ENCODE peak calls at places on chromosomes 13 and 19, in five cellular contexts. D is heart left ventricle; A is progenitor cell of endocrine pancreas; G is foreskin fibroblast; S is CD4-positive, alpha-beta T cell. C is an unnamed sample.

GRCh38 chr13:49914947-49915346 is 21.2 kb downstream of the SPRYD7 start:
- DNase-seq in D (no peak), A (no peak), G (no peak), S (no peak), C (no peak)

GRCh38 chr19:51025401-51025800 is 1.0 kb downstream of the KLK11 start:
- DNase-seq in D (no peak), A (no peak), G (no peak), S (no peak), C (no peak)

GRCh38 chr19:40416918-40417713 is 3.9 kb upstream of the PRX start:
- DNase-seq in D (peak; percentile 72), A (no peak), G (peak; percentile 49), S (no peak), C (peak; percentile 58)

GRCh38 chr13:19845758-19846157 is 17.7 kb downstream of the ZMYM5 start:
- DNase-seq in D (peak; percentile 37), A (no peak), G (peak; percentile 98), S (no peak), C (no peak)

GRCh38 chr19:42272989-42273406 is 3.9 kb downstream of the CIC start:
- DNase-seq in D (no peak), A (no peak), G (no peak), S (no peak), C (no peak)

GRCh38 chr13:23433171-23434153 is at the start of gene SACS:
- DNase-seq in D (no peak), A (no peak), G (peak; percentile 72), S (no peak), C (peak; percentile 43)

GRCh38 chr19:1042689-1043511 is 3.0 kb downstream of the ABCA7 start:
- DNase-seq in D (no peak), A (no peak), G (peak; percentile 44), S (no peak), C (no peak)

GRCh38 chr13:105982219-105982618 is 553.2 kb downstream of the EFNB2 start:
- DNase-seq in D (no peak), A (no peak), G (no peak), S (no peak), C (peak; percentile 18)

GRCh38 chr19:6227156-6227940 is 52.4 kb downstream of the MLLT1 start:
- DNase-seq in D (no peak), A (no peak), G (no peak), S (no peak), C (no peak)

GRCh38 chr19:31591258-31591657 is 242.0 kb upstream of the TSHZ3 start:
- DNase-seq in D (no peak), A (no peak), G (no peak), S (no peak), C (no peak)

GRCh38 chr19:10260141-10260584 is 8.1 kb downstream of the MRPL4 start:
- DNase-seq in D (no peak), A (no peak), G (no peak), S (no peak), C (no peak)

GRCh38 chr19:36152061-36152885 is at the start of gene COX7A1:
- DNase-seq in D (peak; percentile 93), A (no peak), G (peak; percentile 78), S (no peak), C (no peak)

GRCh38 chr19:48489608-48490216 is 20.5 kb downstream of the CYTH2 start:
- DNase-seq in D (peak; percentile 68), A (peak; percentile 81), G (peak; percentile 76), S (peak; percentile 71), C (peak; percentile 95)

GRCh38 chr13:54536112-54536511 is 1507.5 kb downstream of the OLFM4 start:
- DNase-seq in D (no peak), A (no peak), G (no peak), S (no peak), C (no peak)
- TF ChIP-seq CTCF in D (no peak), A (peak; percentile 45), G (no peak), S (no peak), C (no peak)

DNA sequence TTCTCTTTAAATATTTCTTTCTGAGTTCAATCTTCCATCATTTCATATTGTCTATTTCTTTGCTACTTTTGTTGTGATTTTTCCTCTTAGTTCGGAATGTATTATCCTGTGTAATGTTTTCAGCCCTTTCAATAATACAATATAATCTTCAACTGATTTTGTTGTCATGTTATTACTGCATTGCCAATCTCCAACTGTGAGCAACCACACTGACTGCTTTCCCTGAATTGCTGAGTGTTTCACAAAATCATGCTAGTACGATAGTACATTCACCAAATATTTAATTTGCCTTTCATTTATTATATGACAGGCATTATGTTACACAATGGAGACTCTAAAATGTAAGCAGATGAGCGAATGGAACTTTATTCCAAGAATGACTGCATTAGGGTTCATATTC is 744.3 kb upstream of the ATXN8OS start:
- DNase-seq in D (no peak), A (no peak), G (no peak), S (no peak), C (no peak)
- TF ChIP-seq CTCF in D (no peak), A (no peak), G (no peak), S (no peak), C (no peak)

DNA sequence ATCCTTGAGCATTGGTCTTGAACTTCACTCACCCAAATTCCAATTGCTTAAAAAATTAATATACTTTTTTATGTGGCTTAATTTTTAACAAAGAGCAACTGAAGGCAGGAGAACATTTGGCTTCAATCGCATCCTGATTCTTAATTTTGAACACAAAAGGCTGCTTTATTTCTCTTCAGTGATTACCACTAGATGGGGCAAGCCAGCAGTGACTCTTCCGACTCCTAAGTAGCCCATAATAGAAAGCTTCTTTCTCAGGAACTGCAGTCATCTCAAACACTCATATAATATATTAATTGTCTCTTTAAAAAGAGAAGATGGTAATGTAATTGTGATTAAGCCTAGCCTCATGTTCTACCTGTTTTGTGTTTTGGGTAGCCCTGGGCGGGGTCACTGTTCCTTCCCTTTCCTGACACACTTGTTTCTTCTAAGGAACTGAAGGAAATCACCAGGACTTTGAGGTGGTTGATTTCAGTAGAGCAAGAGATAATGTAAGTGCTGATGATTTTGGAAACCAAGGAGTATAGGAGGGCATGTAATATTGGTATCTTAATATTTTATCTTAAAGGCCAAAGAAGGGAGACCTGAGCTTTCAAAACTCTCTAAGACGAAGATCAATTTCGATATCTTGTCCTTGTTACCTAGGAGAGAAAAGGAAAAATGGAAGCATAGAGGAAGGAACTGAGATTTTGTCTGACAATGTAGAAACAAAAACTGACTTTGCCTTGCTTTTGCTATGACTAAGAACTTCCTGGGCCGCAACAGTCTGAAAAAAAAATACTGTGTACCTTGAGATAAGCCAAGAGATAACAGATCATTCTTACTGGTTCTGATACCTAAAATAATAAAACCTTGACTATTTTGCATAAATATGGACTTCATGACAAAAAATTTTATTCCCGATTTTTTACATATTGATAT is 73.1 kb downstream of the TNFSF13B start:
- DNase-seq in D (no peak), A (no peak), G (peak; percentile 34), S (no peak), C (no peak)
- TF ChIP-seq CTCF in D (peak; percentile 54), A (peak; percentile 63), G (peak; percentile 64), S (peak; percentile 59), C (no peak)

GRCh38 chr19:34089566-34089965 is 82.7 kb upstream of the LSM14A start:
- DNase-seq in D (no peak), A (no peak), G (no peak), S (no peak), C (no peak)
- TF ChIP-seq CTCF in D (no peak), A (no peak), G (no peak), S (no peak), C (no peak)

GRCh38 chr13:73572824-73573223 is 514.0 kb downstream of the KLF5 start:
- DNase-seq in D (no peak), A (no peak), G (no peak), S (no peak), C (no peak)

GRCh38 chr13:73576291-73576690 is 517.5 kb downstream of the KLF5 start:
- DNase-seq in D (no peak), A (no peak), G (no peak), S (no peak), C (no peak)

GRCh38 chr13:73579574-73580274 is 520.9 kb downstream of the KLF5 start:
- DNase-seq in D (no peak), A (no peak), G (no peak), S (no peak), C (no peak)

GRCh38 chr13:73580868-73581267 is 522.1 kb downstream of the KLF5 start:
- DNase-seq in D (no peak), A (no peak), G (no peak), S (no peak), C (no peak)

DNA sequence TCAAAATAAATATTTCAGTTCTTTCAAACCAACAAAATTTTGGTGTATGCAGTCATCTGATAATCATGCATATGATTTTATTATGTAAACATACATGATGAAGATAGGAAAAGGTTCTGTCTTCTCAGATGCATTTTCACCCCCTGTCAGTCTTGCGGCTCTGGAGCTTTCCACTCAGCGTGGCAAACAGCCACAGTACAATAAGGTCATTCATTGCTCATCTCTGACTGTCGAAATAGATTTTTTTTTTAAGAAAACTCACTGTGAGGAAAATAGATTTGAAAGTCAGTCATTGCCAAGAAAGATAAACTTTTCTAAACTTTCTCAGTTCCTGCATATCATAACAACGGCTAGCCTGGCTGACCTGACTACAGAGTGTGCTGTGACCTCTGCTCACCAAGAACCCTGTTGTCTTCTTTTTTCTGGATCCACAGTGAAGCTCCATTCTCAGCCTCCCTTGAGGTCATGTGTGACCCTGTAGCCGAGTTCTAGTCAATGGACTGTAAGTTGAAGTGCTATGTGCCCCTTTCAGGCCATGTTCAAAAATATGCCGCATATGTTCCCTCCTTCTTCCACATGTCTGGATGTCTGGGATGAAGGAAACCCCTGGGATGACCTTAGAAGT is 519.6 kb downstream of the KLF5 start:
- DNase-seq in D (no peak), A (no peak), G (no peak), S (no peak), C (no peak)
- TF ChIP-seq CTCF in D (no peak), A (no peak), G (no peak), S (no peak), C (no peak)

GRCh38 chr13:21022694-21023325 is 38.6 kb downstream of the LATS2 start:
- DNase-seq in D (peak; percentile 20), A (no peak), G (no peak), S (no peak), C (no peak)
- TF ChIP-seq CTCF in D (no peak), A (no peak), G (no peak), S (no peak), C (no peak)

GRCh38 chr13:77571956-77572355 is 36.5 kb downstream of the SCEL start:
- DNase-seq in D (no peak), A (no peak), G (no peak), S (no peak), C (no peak)
- TF ChIP-seq CTCF in D (no peak), A (no peak), G (no peak), S (no peak), C (no peak)

C was measured in endothelial cell.